ENCODE peak calls at places on chromosomes 12 and 14, in ten cellular contexts. B is heart right ventricle, C is dorsolateral prefrontal cortex, F is testis, Z is PC-3, O is LNCaP clone FGC, K is IMR-90, Q is AG04449, L is astrocyte of the spinal cord, P is esophagus squamous epithelium. E is an unnamed sample.
A peak's percentile ranks its signal among the peaks of the same experiment; 100 is the strongest.

GRCh38 chr14:72514660-72515025 is 379.3 kb downstream of the DPF3 start:
- DNase-seq in F (no peak), K (no peak), P (no peak), Z (no peak), O (no peak), B (no peak), Q (no peak), C (no peak), L (no peak), E (no peak)

GRCh38 chr12:48817957-48818830 is at the start of gene CACNB3:
- DNase-seq in O (no peak), K (peak; percentile 43), C (peak; percentile 84), F (peak; percentile 73), L (peak; percentile 54), B (peak; percentile 77), Z (peak; percentile 51), Q (no peak), P (no peak), E (peak; percentile 22)

GRCh38 chr12:4858385-4858784 is 51.3 kb upstream of the KCNA1 start:
- DNase-seq in F (peak; percentile 61), B (peak; percentile 34), Z (no peak), L (no peak), P (no peak), O (peak; percentile 49), Q (no peak), C (no peak), K (no peak), E (no peak)

GRCh38 chr12:3141339-3142321 is 64.5 kb downstream of the TSPAN9 start:
- DNase-seq in P (no peak), O (no peak), F (no peak), L (no peak), Q (no peak), B (peak; percentile 44), K (no peak), C (no peak), Z (peak; percentile 2), E (no peak)

GRCh38 chr12:64826234-64826633 is 1.8 kb downstream of the TBC1D30 start:
- DNase-seq in Z (no peak), Q (no peak), L (peak; percentile 61), F (peak; percentile 81), C (no peak), P (no peak), K (peak; percentile 45), B (peak; percentile 44), O (no peak), E (peak; percentile 56)

GRCh38 chr14:72513994-72514659 is 379.8 kb downstream of the DPF3 start:
- DNase-seq in L (peak; percentile 57), Q (peak; percentile 14), C (no peak), K (peak; percentile 73), F (no peak), B (no peak), P (no peak), O (no peak), Z (peak; percentile 70), E (peak; percentile 68)

GRCh38 chr14:68547305-68548193 is 245.3 kb downstream of the ZFP36L1 start:
- DNase-seq in Q (peak; percentile 70), F (peak; percentile 67), P (no peak), B (no peak), C (peak; percentile 65), L (peak; percentile 82), Z (peak; percentile 97), O (no peak), K (peak; percentile 93), E (peak; percentile 99)

GRCh38 chr12:34400423-34400881 is 378.2 kb downstream of the ALG10 start:
- DNase-seq in Q (no peak), K (no peak), O (no peak), P (no peak), C (peak; percentile 21), Z (no peak), L (no peak), B (peak; percentile 4), F (peak; percentile 4), E (no peak)

GRCh38 chr14:96271421-96271762 is 15.4 kb downstream of the BDKRB1 start:
- DNase-seq in P (no peak), C (no peak), O (no peak), L (no peak), F (no peak), B (no peak), Q (no peak), Z (no peak), K (no peak), E (no peak)

GRCh38 chr14:45970589-45970988 is 681.0 kb downstream of the RPL10L start:
- DNase-seq in O (no peak), F (no peak), Q (no peak), Z (peak; percentile 17), K (no peak), P (no peak), L (no peak), B (no peak), C (no peak), E (no peak)

GRCh38 chr12:52945389-52946232 is 3.3 kb upstream of the KRT18 start:
- DNase-seq in L (peak; percentile 59), O (no peak), P (no peak), C (no peak), K (peak; percentile 62), Z (peak; percentile 67), F (peak; percentile 46), Q (peak; percentile 52), B (no peak), E (no peak)

GRCh38 chr12:29559194-29559593 is 61.7 kb upstream of the OVCH1 start:
- DNase-seq in B (no peak), K (no peak), O (no peak), F (no peak), C (no peak), P (no peak), Q (no peak), L (no peak), Z (no peak), E (no peak)

GRCh38 chr14:77258566-77258965 is 12.4 kb downstream of the NGB start:
- DNase-seq in O (no peak), L (no peak), K (no peak), Q (no peak), Z (no peak), B (no peak), F (no peak), P (no peak), C (no peak), E (no peak)

GRCh38 chr12:96061864-96062453 is 26.6 kb upstream of the LTA4H start:
- DNase-seq in P (peak; percentile 4), K (peak; percentile 87), L (peak; percentile 83), B (peak; percentile 37), Q (peak; percentile 50), O (no peak), C (peak; percentile 52), Z (peak; percentile 89), F (peak; percentile 83), E (peak; percentile 91)

GRCh38 chr12:46357438-46358324 is 14.9 kb downstream of the SLC38A2 start:
- DNase-seq in P (no peak), B (no peak), Q (peak; percentile 75), L (peak; percentile 76), Z (peak; percentile 39), K (peak; percentile 93), O (peak; percentile 37), F (no peak), C (no peak), E (peak; percentile 90)

GRCh38 chr14:22185191-22185590 is 403.8 kb downstream of the DAD1 start:
- DNase-seq in B (no peak), C (no peak), K (peak; percentile 69), L (peak; percentile 41), Q (no peak), P (no peak), O (no peak), F (no peak), Z (no peak), E (peak; percentile 42)
- TF ChIP-seq CTCF in B (no peak), C (no peak), K (peak; percentile 43), L (peak; percentile 12), Q (no peak), P (no peak), O (no peak), F (no peak), Z (no peak), E (no peak)

DNA sequence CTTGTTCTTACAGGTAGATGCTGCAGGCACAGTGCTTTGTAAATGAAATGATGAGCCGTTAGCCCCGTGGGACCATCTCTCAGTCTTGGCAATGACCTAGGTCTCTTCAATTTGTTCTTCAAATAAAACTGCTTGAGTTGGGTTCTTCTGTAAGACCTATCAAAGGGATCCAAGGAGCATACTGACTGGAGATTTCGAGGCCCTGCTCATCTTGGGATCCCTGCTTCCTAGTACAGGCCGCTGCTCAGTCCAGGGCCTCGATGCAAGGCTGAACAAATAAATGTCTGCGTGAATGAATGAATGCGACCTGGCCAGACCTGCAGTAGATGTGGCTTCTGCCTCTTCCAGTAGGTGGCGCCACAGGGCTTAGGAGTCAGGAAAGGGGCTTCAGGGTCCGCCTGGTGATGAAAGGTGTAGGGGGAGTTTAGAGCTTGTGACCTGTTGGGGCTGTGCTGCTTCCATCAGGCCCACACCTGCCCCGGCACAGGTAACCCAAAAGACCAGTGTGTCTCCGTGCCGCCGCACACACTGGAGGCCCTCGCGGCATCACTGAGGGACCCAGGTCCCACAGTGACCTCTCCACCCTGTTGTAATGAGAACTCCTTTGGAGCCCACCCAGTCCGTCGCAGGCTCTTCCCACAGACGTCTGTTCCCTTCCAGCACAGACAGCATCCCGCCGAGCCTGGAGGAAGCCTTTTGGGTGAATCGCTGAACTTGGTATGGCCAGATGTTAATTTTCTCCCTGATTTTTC is 4.4 kb downstream of the CACNA1C start:
- DNase-seq in L (peak; percentile 56), B (peak; percentile 66), P (no peak), O (no peak), Z (peak; percentile 50), F (peak; percentile 88), K (peak; percentile 62), Q (no peak), C (peak; percentile 65), E (peak; percentile 57)
- H3K4me3 ChIP-seq in L (no peak overlapping the region), B (no peak overlapping the region), P (no peak overlapping the region), O (no peak overlapping the region), Z (no peak overlapping the region), F (no peak overlapping the region), K (no peak overlapping the region), Q (no peak overlapping the region), C (peak overlapping the region; percentile 36), E (no peak overlapping the region)

GRCh38 chr14:99936738-99937474 is 128.3 kb upstream of the EVL start:
- DNase-seq in Z (no peak), O (no peak), Q (no peak), F (no peak), K (no peak), C (no peak), P (no peak), L (no peak), B (no peak), E (no peak)
- TF ChIP-seq CTCF in Z (peak; percentile 10), O (no peak), Q (no peak), F (no peak), K (no peak), C (no peak), P (no peak), L (no peak), B (no peak), E (no peak)

DNA sequence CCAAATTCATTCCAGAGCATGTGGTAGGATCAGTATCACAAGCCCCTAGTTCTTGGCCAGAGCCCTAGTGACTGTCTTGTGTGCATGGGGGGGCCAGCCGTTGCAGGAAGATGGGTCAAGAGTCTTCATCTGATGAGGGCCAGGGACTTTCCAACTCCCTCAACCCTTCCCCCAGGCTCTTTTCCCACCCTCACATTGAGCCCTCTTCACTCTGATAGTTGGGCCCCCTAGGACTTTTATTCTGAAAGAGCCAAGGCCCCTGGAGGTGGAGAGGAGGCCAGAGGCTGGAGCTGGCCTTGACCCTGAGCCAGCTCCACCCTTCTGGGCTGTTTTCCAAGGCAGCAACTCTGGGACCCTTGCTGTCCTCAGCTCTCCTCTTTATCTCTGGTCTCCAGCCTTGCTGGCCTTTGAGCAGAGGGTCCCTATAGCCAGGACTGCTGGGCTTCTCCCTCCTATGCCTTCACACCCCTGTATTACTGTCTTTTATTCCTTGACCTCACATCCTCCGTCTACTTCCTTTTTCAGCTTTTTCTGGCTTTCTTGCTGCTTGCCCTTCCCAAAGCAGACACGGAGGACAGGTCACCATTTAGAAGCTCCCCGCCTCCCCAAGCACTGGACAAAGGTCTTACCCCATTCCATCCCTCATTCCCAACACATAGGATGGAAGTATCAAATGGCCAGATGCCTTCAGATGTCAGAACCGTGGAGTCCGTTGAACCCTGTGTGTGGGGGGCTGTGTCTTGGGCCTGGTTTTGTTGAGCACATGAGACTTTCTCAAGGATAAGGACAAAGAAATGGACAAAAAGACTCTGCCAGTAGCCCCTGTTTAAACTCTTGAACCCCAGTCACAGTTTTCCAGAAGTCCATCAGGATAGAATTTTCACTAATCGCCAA is 5.6 kb downstream of the RBP5 start:
- DNase-seq in C (no peak), Q (no peak), L (no peak), K (no peak), F (no peak), Z (no peak), P (no peak), O (no peak), B (peak; percentile 62), E (no peak)
- H3K4me3 ChIP-seq in C (no peak overlapping the region), Q (no peak overlapping the region), L (no peak overlapping the region), K (no peak overlapping the region), F (no peak overlapping the region), Z (no peak overlapping the region), P (no peak overlapping the region), O (no peak overlapping the region), B (no peak overlapping the region), E (no peak overlapping the region)